ENCODE peak calls at places on chromosomes 13 and 19, in eight cellular contexts. One of them, this sample, is unnamed.
A peak's percentile ranks its signal among the peaks of the same experiment; 100 is the strongest.

GRCh38 chr13:87078947-87079795 is 592.0 kb upstream of the SLITRK5 start:
- DNase-seq in body of pancreas: no peak
- DNase-seq in GM23248: no peak
- DNase-seq in endodermal cell: no peak
- DNase-seq in pancreas: no peak
- DNase-seq in adrenal gland: no peak
- DNase-seq in thoracic aorta: no peak
- DNase-seq in PC-3: no peak
- DNase-seq in this sample: no peak

GRCh38 chr13:45468676-45469075 is 3.9 kb downstream of the COG3 start:
- DNase-seq in body of pancreas: no peak
- DNase-seq in GM23248: peak; percentile 17
- DNase-seq in endodermal cell: no peak
- DNase-seq in pancreas: no peak
- DNase-seq in adrenal gland: no peak
- DNase-seq in thoracic aorta: no peak
- DNase-seq in PC-3: no peak
- DNase-seq in this sample: no peak

GRCh38 chr13:36323951-36324566 is 22.1 kb downstream of the SPART start:
- DNase-seq in body of pancreas: no peak
- DNase-seq in GM23248: no peak
- DNase-seq in endodermal cell: peak; percentile 67
- DNase-seq in pancreas: no peak
- DNase-seq in adrenal gland: no peak
- DNase-seq in thoracic aorta: no peak
- DNase-seq in PC-3: peak; percentile 76
- DNase-seq in this sample: no peak

GRCh38 chr13:43300817-43301216 is 277.4 kb downstream of the DNAJC15 start:
- DNase-seq in body of pancreas: no peak
- DNase-seq in GM23248: peak; percentile 86
- DNase-seq in endodermal cell: no peak
- DNase-seq in pancreas: no peak
- DNase-seq in adrenal gland: no peak
- DNase-seq in thoracic aorta: no peak
- DNase-seq in PC-3: no peak
- DNase-seq in this sample: no peak

GRCh38 chr13:110387451-110388140 is 80.5 kb downstream of the COL4A2 start:
- DNase-seq in body of pancreas: no peak
- DNase-seq in GM23248: no peak
- DNase-seq in endodermal cell: peak; percentile 74
- DNase-seq in pancreas: no peak
- DNase-seq in adrenal gland: peak; percentile 73
- DNase-seq in thoracic aorta: peak; percentile 56
- DNase-seq in PC-3: no peak
- DNase-seq in this sample: peak; percentile 59

GRCh38 chr19:46975918-46976782 is 43.5 kb upstream of the NPAS1 start:
- DNase-seq in body of pancreas: peak; percentile 97
- DNase-seq in GM23248: peak; percentile 98
- DNase-seq in endodermal cell: peak; percentile 86
- DNase-seq in pancreas: peak; percentile 88
- DNase-seq in adrenal gland: peak; percentile 98
- DNase-seq in thoracic aorta: peak; percentile 91
- DNase-seq in PC-3: peak; percentile 51
- DNase-seq in this sample: peak; percentile 85

GRCh38 chr13:45361596-45362206 is 20.7 kb upstream of the TPT1 start:
- DNase-seq in body of pancreas: no peak
- DNase-seq in GM23248: peak; percentile 79
- DNase-seq in endodermal cell: no peak
- DNase-seq in pancreas: no peak
- DNase-seq in adrenal gland: no peak
- DNase-seq in thoracic aorta: no peak
- DNase-seq in PC-3: peak; percentile 72
- DNase-seq in this sample: no peak

GRCh38 chr19:45172173-45172572 is 5.9 kb downstream of the TRAPPC6A start:
- DNase-seq in body of pancreas: no peak
- DNase-seq in GM23248: no peak
- DNase-seq in endodermal cell: no peak
- DNase-seq in pancreas: no peak
- DNase-seq in adrenal gland: no peak
- DNase-seq in thoracic aorta: no peak
- DNase-seq in PC-3: no peak
- DNase-seq in this sample: no peak

GRCh38 chr19:46225558-46226004 is 4.0 kb upstream of the IGFL1 start:
- DNase-seq in body of pancreas: no peak
- DNase-seq in GM23248: peak; percentile 25
- DNase-seq in endodermal cell: peak; percentile 60
- DNase-seq in pancreas: no peak
- DNase-seq in adrenal gland: peak; percentile 43
- DNase-seq in thoracic aorta: no peak
- DNase-seq in PC-3: peak; percentile 19
- DNase-seq in this sample: peak; percentile 64

GRCh38 chr19:656751-657559 is 6.1 kb downstream of the RNF126 start:
- DNase-seq in body of pancreas: peak; percentile 11
- DNase-seq in GM23248: no peak
- DNase-seq in endodermal cell: no peak
- DNase-seq in pancreas: no peak
- DNase-seq in adrenal gland: no peak
- DNase-seq in thoracic aorta: no peak
- DNase-seq in PC-3: no peak
- DNase-seq in this sample: no peak

GRCh38 chr19:4689403-4689802 is 19.3 kb upstream of the MYDGF start:
- DNase-seq in body of pancreas: no peak
- DNase-seq in GM23248: no peak
- DNase-seq in endodermal cell: no peak
- DNase-seq in pancreas: no peak
- DNase-seq in adrenal gland: no peak
- DNase-seq in thoracic aorta: no peak
- DNase-seq in PC-3: no peak
- DNase-seq in this sample: no peak

GRCh38 chr13:77981191-77981925 is 62.7 kb upstream of the EDNRB start:
- DNase-seq in body of pancreas: no peak
- DNase-seq in GM23248: peak; percentile 27
- DNase-seq in endodermal cell: no peak
- DNase-seq in pancreas: no peak
- DNase-seq in adrenal gland: no peak
- DNase-seq in thoracic aorta: no peak
- DNase-seq in PC-3: no peak
- DNase-seq in this sample: no peak

DNA sequence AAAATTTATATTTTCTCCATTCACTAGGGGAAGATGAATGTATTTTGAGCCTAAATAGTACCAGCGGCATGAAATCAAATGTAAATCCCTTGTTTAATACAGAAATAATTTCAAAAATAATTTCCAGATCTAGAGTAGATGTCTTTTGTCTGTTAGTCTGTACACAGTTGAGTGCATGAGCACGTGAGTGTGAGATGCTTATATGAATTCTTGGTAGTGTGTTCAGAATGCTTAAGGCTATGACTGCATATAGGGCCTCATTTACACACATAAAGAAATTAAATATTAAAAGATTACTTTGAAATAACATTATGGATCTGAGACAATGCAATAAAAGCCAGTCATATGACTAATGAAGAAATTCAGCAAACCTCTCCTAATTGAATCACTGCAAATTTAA is 4.7 kb downstream of the AMER2 start:
- DNase-seq in body of pancreas: no peak
- DNase-seq in GM23248: no peak
- DNase-seq in endodermal cell: no peak
- DNase-seq in pancreas: no peak
- DNase-seq in adrenal gland: no peak
- DNase-seq in thoracic aorta: no peak
- DNase-seq in PC-3: no peak
- DNase-seq in this sample: no peak
- H3K27ac ChIP-seq in body of pancreas: no peak overlapping the region
- H3K27ac ChIP-seq in GM23248: no peak overlapping the region
- H3K27ac ChIP-seq in endodermal cell: no peak overlapping the region
- H3K27ac ChIP-seq in pancreas: no peak overlapping the region
- H3K27ac ChIP-seq in adrenal gland: no peak overlapping the region
- H3K27ac ChIP-seq in thoracic aorta: no peak overlapping the region
- H3K27ac ChIP-seq in PC-3: no peak overlapping the region
- H3K27ac ChIP-seq in this sample: no peak overlapping the region

DNA sequence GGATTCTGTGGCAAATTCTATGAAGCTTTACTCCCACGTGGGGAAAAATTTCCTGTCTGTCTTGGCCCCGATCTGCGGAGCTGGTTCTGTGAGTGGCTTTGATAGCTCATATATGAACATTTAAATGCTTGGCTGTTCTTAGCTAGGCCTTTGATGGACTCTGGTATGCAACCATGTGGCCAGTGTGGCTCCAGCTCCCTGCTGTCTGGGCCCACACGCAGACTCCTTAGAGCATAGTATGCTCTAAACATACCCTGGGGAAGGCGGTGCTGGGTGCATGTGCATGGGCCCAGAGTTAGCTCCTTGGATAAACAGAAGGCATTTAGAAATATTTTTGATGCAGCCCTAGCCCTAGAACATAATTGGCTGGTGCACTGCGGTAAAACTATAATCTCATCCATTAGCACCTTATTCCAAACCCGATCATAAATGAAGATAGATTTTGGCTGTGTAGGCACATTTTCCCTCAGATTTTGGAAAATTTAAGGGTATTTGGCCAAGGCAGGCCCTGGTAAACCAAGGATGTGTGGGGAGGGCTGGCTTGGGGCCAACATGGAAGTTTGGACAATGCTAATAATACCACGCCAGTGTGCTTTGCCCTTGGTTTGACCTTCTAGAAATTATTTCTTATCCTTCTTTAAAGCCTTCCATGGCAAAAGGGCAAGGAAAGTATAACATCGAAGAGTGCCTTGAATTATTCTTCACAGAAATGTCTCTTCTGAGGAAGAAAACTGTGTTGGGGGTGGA is 153.5 kb downstream of the LMO7 start:
- DNase-seq in body of pancreas: no peak
- DNase-seq in GM23248: peak; percentile 10
- DNase-seq in endodermal cell: no peak
- DNase-seq in pancreas: no peak
- DNase-seq in adrenal gland: no peak
- DNase-seq in thoracic aorta: no peak
- DNase-seq in PC-3: no peak
- DNase-seq in this sample: peak; percentile 33
- H3K4me1 ChIP-seq in body of pancreas: peaks cover 42% of the 10 kb centered on the region
- H3K4me1 ChIP-seq in GM23248: peaks cover 50% of the 10 kb centered on the region
- H3K4me1 ChIP-seq in endodermal cell: no peaks in the 10 kb centered on the region
- H3K4me1 ChIP-seq in pancreas: peaks cover 5% of the 10 kb centered on the region
- H3K4me1 ChIP-seq in adrenal gland: peaks cover 4% of the 10 kb centered on the region
- H3K4me1 ChIP-seq in thoracic aorta: peaks cover 70% of the 10 kb centered on the region
- H3K4me1 ChIP-seq in PC-3: peaks cover 10% of the 10 kb centered on the region
- H3K4me1 ChIP-seq in this sample: peaks cover 17% of the 10 kb centered on the region

GRCh38 chr19:10238172-10238783 is 7.1 kb upstream of the S1PR2 start:
- DNase-seq in body of pancreas: peak; percentile 47
- DNase-seq in GM23248: peak; percentile 83
- DNase-seq in endodermal cell: no peak
- DNase-seq in pancreas: no peak
- DNase-seq in adrenal gland: no peak
- DNase-seq in thoracic aorta: no peak
- DNase-seq in PC-3: peak; percentile 77
- DNase-seq in this sample: peak; percentile 96
- H3K27ac ChIP-seq in body of pancreas: peak overlapping the region; percentile 52
- H3K27ac ChIP-seq in GM23248: peak overlapping the region; percentile 67
- H3K27ac ChIP-seq in endodermal cell: no peak overlapping the region
- H3K27ac ChIP-seq in pancreas: no peak overlapping the region
- H3K27ac ChIP-seq in adrenal gland: no peak overlapping the region
- H3K27ac ChIP-seq in thoracic aorta: no peak overlapping the region
- H3K27ac ChIP-seq in PC-3: peak overlapping the region; percentile 14
- H3K27ac ChIP-seq in this sample: no peak overlapping the region

DNA sequence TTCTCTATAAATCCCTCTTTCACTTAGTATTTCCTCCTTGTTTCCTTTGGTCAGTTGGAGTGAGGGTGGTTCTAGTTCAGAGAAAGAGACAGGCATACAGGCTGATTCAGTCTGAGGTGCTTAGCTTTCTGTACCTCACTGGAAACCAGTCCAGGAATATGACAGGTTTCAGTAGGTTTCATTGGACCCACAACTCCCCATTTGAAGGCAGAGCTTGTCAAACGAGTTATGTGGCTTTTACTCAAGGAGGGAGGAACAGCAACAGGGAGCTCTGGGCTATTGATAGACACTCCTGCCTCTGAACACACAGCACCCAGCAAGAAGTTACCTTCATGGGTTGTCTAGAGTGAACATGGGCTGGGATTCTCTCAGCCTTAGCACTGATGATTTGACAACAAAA is 14.5 kb downstream of the ACTN4 start:
- DNase-seq in body of pancreas: peak; percentile 82
- DNase-seq in GM23248: no peak
- DNase-seq in endodermal cell: no peak
- DNase-seq in pancreas: peak; percentile 70
- DNase-seq in adrenal gland: no peak
- DNase-seq in thoracic aorta: no peak
- DNase-seq in PC-3: peak; percentile 91
- DNase-seq in this sample: no peak
- H3K4me1 ChIP-seq in body of pancreas: peaks cover 100% of the 10 kb centered on the region
- H3K4me1 ChIP-seq in GM23248: peaks cover 71% of the 10 kb centered on the region
- H3K4me1 ChIP-seq in endodermal cell: peaks cover 49% of the 10 kb centered on the region
- H3K4me1 ChIP-seq in pancreas: peaks cover 76% of the 10 kb centered on the region
- H3K4me1 ChIP-seq in adrenal gland: peaks cover 100% of the 10 kb centered on the region
- H3K4me1 ChIP-seq in thoracic aorta: peaks cover 98% of the 10 kb centered on the region
- H3K4me1 ChIP-seq in PC-3: peaks cover 94% of the 10 kb centered on the region
- H3K4me1 ChIP-seq in this sample: peaks cover 96% of the 10 kb centered on the region

DNA sequence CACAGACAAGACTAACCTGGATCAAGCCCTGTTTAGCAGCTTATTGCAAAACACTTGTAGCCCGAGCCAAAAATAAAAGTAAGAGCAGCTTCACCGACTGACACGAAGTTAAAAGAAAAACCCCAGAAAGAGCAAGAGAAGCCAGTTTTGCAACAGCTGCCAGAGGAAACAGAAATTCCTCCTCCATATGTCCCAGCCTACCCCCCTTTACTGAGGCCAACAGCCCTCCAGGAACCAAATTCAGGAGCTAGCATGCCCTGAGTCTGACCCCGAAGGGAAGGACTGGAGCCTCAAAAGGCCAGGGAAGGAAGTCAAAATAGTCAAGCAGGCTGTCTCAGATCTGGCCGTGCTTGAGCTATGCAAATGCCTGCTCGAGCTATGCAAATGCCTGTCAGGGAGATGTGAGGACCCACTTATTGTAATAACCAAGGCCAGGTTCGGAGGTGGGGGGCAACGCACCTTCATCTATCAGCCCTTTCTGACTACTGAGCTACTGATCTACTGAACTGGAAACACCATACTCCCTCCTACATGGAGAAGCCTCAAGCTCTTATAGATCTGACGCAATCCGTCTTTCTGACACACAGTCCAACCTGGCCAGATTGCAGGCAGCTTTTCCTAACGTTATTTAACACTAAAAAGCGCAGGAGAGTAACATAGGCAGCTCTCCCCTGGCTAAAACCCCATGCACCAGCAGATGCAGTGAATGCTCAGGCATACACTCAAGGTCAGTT is 6.7 kb downstream of the SIGLEC11 start:
- DNase-seq in body of pancreas: no peak
- DNase-seq in GM23248: peak; percentile 27
- DNase-seq in endodermal cell: no peak
- DNase-seq in pancreas: no peak
- DNase-seq in adrenal gland: no peak
- DNase-seq in thoracic aorta: no peak
- DNase-seq in PC-3: no peak
- DNase-seq in this sample: peak; percentile 80
- H3K27ac ChIP-seq in body of pancreas: peak overlapping the region; percentile 80
- H3K27ac ChIP-seq in GM23248: no peak overlapping the region
- H3K27ac ChIP-seq in endodermal cell: no peak overlapping the region
- H3K27ac ChIP-seq in pancreas: peak overlapping the region; percentile 42
- H3K27ac ChIP-seq in adrenal gland: peak overlapping the region; percentile 91
- H3K27ac ChIP-seq in thoracic aorta: no peak overlapping the region
- H3K27ac ChIP-seq in PC-3: no peak overlapping the region
- H3K27ac ChIP-seq in this sample: peak overlapping the region; percentile 61